ENCODE peak calls at places on chromosomes 5 and 9, in ten cellular contexts. One of them, this sample, is unnamed.

GRCh38 chr5:23289162-23289561 is 218.2 kb upstream of the PRDM9 start:
- DNase-seq in H1: no peak
- DNase-seq in body of pancreas: no peak
- DNase-seq in Peyer's patch: no peak
- DNase-seq in PC-9: no peak
- DNase-seq in fibroblast of pulmonary artery: no peak
- DNase-seq in AG04450: no peak
- DNase-seq in skeletal muscle cell: peak; percentile 3
- DNase-seq in fibroblast of mammary gland: peak; percentile 64
- DNase-seq in heart left ventricle: no peak
- DNase-seq in this sample: no peak

GRCh38 chr9:108271646-108272349 is 584.0 kb downstream of the ACTL7B start:
- DNase-seq in body of pancreas: peak; percentile 63
- DNase-seq in fibroblast of pulmonary artery: peak; percentile 69
- DNase-seq in PC-9: peak; percentile 89
- DNase-seq in Peyer's patch: peak; percentile 64
- DNase-seq in skeletal muscle cell: peak; percentile 66
- DNase-seq in AG04450: peak; percentile 60
- DNase-seq in fibroblast of mammary gland: peak; percentile 85
- DNase-seq in H1: no peak
- DNase-seq in heart left ventricle: no peak
- DNase-seq in this sample: peak; percentile 23

GRCh38 chr5:147522435-147522834 is 12.6 kb upstream of the DPYSL3 start:
- DNase-seq in body of pancreas: no peak
- DNase-seq in AG04450: no peak
- DNase-seq in PC-9: no peak
- DNase-seq in skeletal muscle cell: no peak
- DNase-seq in H1: no peak
- DNase-seq in heart left ventricle: no peak
- DNase-seq in Peyer's patch: no peak
- DNase-seq in fibroblast of pulmonary artery: peak; percentile 33
- DNase-seq in fibroblast of mammary gland: peak; percentile 87
- DNase-seq in this sample: no peak

GRCh38 chr5:128413356-128413755 is 124.7 kb downstream of the FBN2 start:
- DNase-seq in skeletal muscle cell: no peak
- DNase-seq in Peyer's patch: no peak
- DNase-seq in body of pancreas: no peak
- DNase-seq in heart left ventricle: no peak
- DNase-seq in AG04450: no peak
- DNase-seq in H1: no peak
- DNase-seq in fibroblast of pulmonary artery: peak; percentile 36
- DNase-seq in fibroblast of mammary gland: peak; percentile 52
- DNase-seq in PC-9: no peak
- DNase-seq in this sample: no peak

GRCh38 chr5:154190652-154191304 is at the start of gene GALNT10:
- DNase-seq in fibroblast of pulmonary artery: peak; percentile 72
- DNase-seq in H1: no peak
- DNase-seq in fibroblast of mammary gland: peak; percentile 53
- DNase-seq in PC-9: peak; percentile 34
- DNase-seq in skeletal muscle cell: no peak
- DNase-seq in heart left ventricle: peak; percentile 78
- DNase-seq in AG04450: no peak
- DNase-seq in body of pancreas: peak; percentile 77
- DNase-seq in Peyer's patch: peak; percentile 80
- DNase-seq in this sample: no peak

GRCh38 chr5:124025306-124025705 is 513.3 kb downstream of the CSNK1G3 start:
- DNase-seq in AG04450: no peak
- DNase-seq in heart left ventricle: no peak
- DNase-seq in Peyer's patch: no peak
- DNase-seq in fibroblast of pulmonary artery: no peak
- DNase-seq in PC-9: no peak
- DNase-seq in skeletal muscle cell: no peak
- DNase-seq in fibroblast of mammary gland: no peak
- DNase-seq in H1: no peak
- DNase-seq in body of pancreas: no peak
- DNase-seq in this sample: no peak

GRCh38 chr5:104297076-104297475 is 734.5 kb upstream of the NUDT12 start:
- DNase-seq in heart left ventricle: no peak
- DNase-seq in PC-9: no peak
- DNase-seq in body of pancreas: no peak
- DNase-seq in fibroblast of pulmonary artery: peak; percentile 6
- DNase-seq in H1: no peak
- DNase-seq in Peyer's patch: no peak
- DNase-seq in fibroblast of mammary gland: no peak
- DNase-seq in skeletal muscle cell: peak; percentile 31
- DNase-seq in AG04450: no peak
- DNase-seq in this sample: peak; percentile 46

GRCh38 chr9:121284733-121285451 is 16.9 kb downstream of the GSN start:
- DNase-seq in heart left ventricle: no peak
- DNase-seq in fibroblast of pulmonary artery: no peak
- DNase-seq in fibroblast of mammary gland: no peak
- DNase-seq in AG04450: no peak
- DNase-seq in body of pancreas: no peak
- DNase-seq in PC-9: peak; percentile 24
- DNase-seq in skeletal muscle cell: no peak
- DNase-seq in Peyer's patch: peak; percentile 44
- DNase-seq in H1: no peak
- DNase-seq in this sample: no peak

GRCh38 chr9:135519179-135519971 is 1.9 kb upstream of the LCN1 start:
- DNase-seq in Peyer's patch: no peak
- DNase-seq in fibroblast of pulmonary artery: no peak
- DNase-seq in H1: peak; percentile 14
- DNase-seq in heart left ventricle: no peak
- DNase-seq in body of pancreas: no peak
- DNase-seq in skeletal muscle cell: no peak
- DNase-seq in AG04450: no peak
- DNase-seq in fibroblast of mammary gland: no peak
- DNase-seq in PC-9: no peak
- DNase-seq in this sample: no peak

GRCh38 chr9:114803459-114803858 is 2.4 kb downstream of the TNFSF15 start:
- DNase-seq in body of pancreas: no peak
- DNase-seq in H1: no peak
- DNase-seq in Peyer's patch: no peak
- DNase-seq in skeletal muscle cell: no peak
- DNase-seq in AG04450: no peak
- DNase-seq in heart left ventricle: peak; percentile 26
- DNase-seq in fibroblast of pulmonary artery: no peak
- DNase-seq in PC-9: no peak
- DNase-seq in fibroblast of mammary gland: no peak
- DNase-seq in this sample: no peak

GRCh38 chr5:36279054-36279698 is 22.5 kb downstream of the RANBP3L start:
- DNase-seq in body of pancreas: no peak
- DNase-seq in skeletal muscle cell: no peak
- DNase-seq in H1: no peak
- DNase-seq in Peyer's patch: no peak
- DNase-seq in fibroblast of pulmonary artery: peak; percentile 20
- DNase-seq in heart left ventricle: no peak
- DNase-seq in AG04450: no peak
- DNase-seq in PC-9: no peak
- DNase-seq in fibroblast of mammary gland: peak; percentile 74
- DNase-seq in this sample: no peak

GRCh38 chr5:59819806-59820205 is 73.7 kb downstream of the PDE4D start:
- DNase-seq in AG04450: no peak
- DNase-seq in PC-9: no peak
- DNase-seq in body of pancreas: no peak
- DNase-seq in skeletal muscle cell: no peak
- DNase-seq in fibroblast of mammary gland: peak; percentile 12
- DNase-seq in heart left ventricle: no peak
- DNase-seq in Peyer's patch: no peak
- DNase-seq in fibroblast of pulmonary artery: no peak
- DNase-seq in H1: no peak
- DNase-seq in this sample: no peak

GRCh38 chr9:124818431-124819281 is 34.6 kb upstream of the WDR38 start:
- DNase-seq in H1: no peak
- DNase-seq in fibroblast of mammary gland: peak; percentile 35
- DNase-seq in AG04450: no peak
- DNase-seq in body of pancreas: peak; percentile 87
- DNase-seq in skeletal muscle cell: no peak
- DNase-seq in PC-9: peak; percentile 99
- DNase-seq in heart left ventricle: peak; percentile 55
- DNase-seq in fibroblast of pulmonary artery: no peak
- DNase-seq in Peyer's patch: no peak
- DNase-seq in this sample: no peak

GRCh38 chr5:172492097-172492840 is 37.9 kb upstream of the SH3PXD2B start:
- DNase-seq in Peyer's patch: peak; percentile 14
- DNase-seq in PC-9: no peak
- DNase-seq in fibroblast of pulmonary artery: no peak
- DNase-seq in AG04450: no peak
- DNase-seq in heart left ventricle: peak; percentile 1
- DNase-seq in body of pancreas: no peak
- DNase-seq in skeletal muscle cell: no peak
- DNase-seq in H1: no peak
- DNase-seq in fibroblast of mammary gland: no peak
- DNase-seq in this sample: no peak

GRCh38 chr9:133539434-133539833 is 4.9 kb downstream of the ADAMTSL2 start:
- DNase-seq in fibroblast of pulmonary artery: no peak
- DNase-seq in body of pancreas: peak; percentile 47
- DNase-seq in fibroblast of mammary gland: no peak
- DNase-seq in heart left ventricle: peak; percentile 80
- DNase-seq in Peyer's patch: no peak
- DNase-seq in H1: no peak
- DNase-seq in AG04450: no peak
- DNase-seq in skeletal muscle cell: no peak
- DNase-seq in PC-9: no peak
- DNase-seq in this sample: no peak
- H3K4me3 ChIP-seq in fibroblast of pulmonary artery: no peak overlapping the region
- H3K4me3 ChIP-seq in body of pancreas: no peak overlapping the region
- H3K4me3 ChIP-seq in fibroblast of mammary gland: no peak overlapping the region
- H3K4me3 ChIP-seq in heart left ventricle: no peak overlapping the region
- H3K4me3 ChIP-seq in Peyer's patch: peak overlapping the region; percentile 34
- H3K4me3 ChIP-seq in H1: no peak overlapping the region
- H3K4me3 ChIP-seq in AG04450: no peak overlapping the region
- H3K4me3 ChIP-seq in skeletal muscle cell: no peak overlapping the region
- H3K4me3 ChIP-seq in PC-9: no peak overlapping the region
- H3K4me3 ChIP-seq in this sample: no peak overlapping the region

DNA sequence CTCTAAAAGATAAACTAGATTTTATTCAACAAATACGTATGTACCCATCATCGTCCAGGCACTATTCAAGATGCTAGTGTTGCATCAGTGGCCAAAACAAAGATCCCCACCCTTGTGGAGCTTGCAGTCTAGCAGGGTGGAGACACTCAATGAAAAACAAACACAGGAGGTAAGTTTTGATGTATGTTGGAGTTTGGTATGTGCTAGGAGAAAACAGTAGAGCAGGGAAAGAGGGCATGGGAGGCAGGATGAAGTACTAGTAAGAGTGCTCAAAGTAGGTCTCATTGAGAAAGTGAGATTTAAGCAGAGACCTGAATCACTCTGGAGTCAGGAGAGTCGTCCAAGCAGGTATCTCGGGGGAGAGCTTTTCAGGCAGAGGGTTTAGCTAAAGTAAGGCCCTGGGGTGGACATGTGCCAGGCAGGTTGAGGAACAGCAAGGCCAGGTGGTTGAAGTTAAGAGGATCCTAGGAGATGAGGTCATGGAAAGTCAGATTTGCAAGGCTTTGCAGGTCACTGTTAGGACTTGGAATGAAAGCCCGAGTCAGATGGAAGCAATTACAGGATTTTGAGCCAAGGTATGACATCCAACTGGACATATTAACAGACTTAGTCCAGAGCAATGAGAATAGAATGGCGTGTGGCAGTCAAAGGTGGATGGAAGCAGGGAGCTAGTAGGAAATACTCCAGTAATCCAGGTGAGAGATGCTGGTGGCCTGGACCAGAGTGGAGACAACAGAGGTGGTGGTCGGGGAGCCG is 9.2 kb downstream of the SNX18 start:
- DNase-seq in PC-9: no peak
- DNase-seq in heart left ventricle: peak; percentile 24
- DNase-seq in skeletal muscle cell: no peak
- DNase-seq in fibroblast of mammary gland: no peak
- DNase-seq in fibroblast of pulmonary artery: no peak
- DNase-seq in H1: no peak
- DNase-seq in AG04450: no peak
- DNase-seq in body of pancreas: no peak
- DNase-seq in Peyer's patch: no peak
- DNase-seq in this sample: no peak
- H3K4me3 ChIP-seq in PC-9: no peak overlapping the region
- H3K4me3 ChIP-seq in heart left ventricle: no peak overlapping the region
- H3K4me3 ChIP-seq in skeletal muscle cell: no peak overlapping the region
- H3K4me3 ChIP-seq in fibroblast of mammary gland: no peak overlapping the region
- H3K4me3 ChIP-seq in fibroblast of pulmonary artery: no peak overlapping the region
- H3K4me3 ChIP-seq in H1: no peak overlapping the region
- H3K4me3 ChIP-seq in AG04450: no peak overlapping the region
- H3K4me3 ChIP-seq in body of pancreas: no peak overlapping the region
- H3K4me3 ChIP-seq in Peyer's patch: no peak overlapping the region
- H3K4me3 ChIP-seq in this sample: no peak overlapping the region

GRCh38 chr9:92328225-92328624 is 2.5 kb downstream of the CENPP start:
- DNase-seq in heart left ventricle: no peak
- DNase-seq in body of pancreas: no peak
- DNase-seq in AG04450: peak; percentile 41
- DNase-seq in skeletal muscle cell: peak; percentile 41
- DNase-seq in H1: no peak
- DNase-seq in Peyer's patch: no peak
- DNase-seq in fibroblast of mammary gland: peak; percentile 80
- DNase-seq in PC-9: no peak
- DNase-seq in fibroblast of pulmonary artery: peak; percentile 77
- DNase-seq in this sample: peak; percentile 19
- H3K4me3 ChIP-seq in heart left ventricle: no peak overlapping the region
- H3K4me3 ChIP-seq in body of pancreas: no peak overlapping the region
- H3K4me3 ChIP-seq in AG04450: no peak overlapping the region
- H3K4me3 ChIP-seq in skeletal muscle cell: no peak overlapping the region
- H3K4me3 ChIP-seq in H1: no peak overlapping the region
- H3K4me3 ChIP-seq in Peyer's patch: no peak overlapping the region
- H3K4me3 ChIP-seq in fibroblast of mammary gland: no peak overlapping the region
- H3K4me3 ChIP-seq in PC-9: no peak overlapping the region
- H3K4me3 ChIP-seq in fibroblast of pulmonary artery: no peak overlapping the region
- H3K4me3 ChIP-seq in this sample: no peak overlapping the region

DNA sequence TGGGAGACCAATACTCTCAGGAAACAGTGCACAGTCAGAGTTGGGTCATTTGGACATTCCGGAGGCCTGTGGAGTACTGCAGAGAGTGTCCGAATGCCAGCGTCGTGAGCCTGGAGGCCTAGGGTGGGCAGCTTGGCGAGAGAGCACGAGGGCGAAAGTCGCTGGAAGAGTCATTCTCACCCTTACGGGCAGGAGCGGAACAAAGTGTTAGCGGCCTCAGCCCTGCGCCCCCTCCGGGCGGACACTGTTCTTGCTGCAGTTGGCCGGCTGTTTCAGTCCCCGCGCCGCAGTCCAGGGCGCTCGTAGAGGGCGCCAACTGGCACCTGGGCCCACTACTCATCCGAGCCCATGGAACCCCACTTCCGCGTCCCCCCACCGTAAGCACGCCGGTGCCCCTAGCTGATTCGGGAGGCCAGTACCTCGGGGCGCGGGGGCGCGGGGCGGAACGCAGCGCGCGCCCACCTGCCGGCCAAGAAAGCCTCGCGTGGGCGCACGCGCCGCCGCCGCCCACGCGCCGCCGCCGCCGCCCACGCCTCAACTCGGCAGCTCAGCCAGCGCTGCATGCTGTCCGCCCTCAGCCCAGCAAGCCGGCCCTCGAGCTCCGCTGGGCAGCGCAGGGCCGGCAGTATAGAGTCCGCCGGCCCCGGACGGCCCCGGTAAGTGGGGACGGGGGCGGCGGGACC is 99.7 kb upstream of the CCL21 start:
- DNase-seq in Peyer's patch: no peak
- DNase-seq in fibroblast of mammary gland: peak; percentile 19
- DNase-seq in fibroblast of pulmonary artery: peak; percentile 23
- DNase-seq in body of pancreas: peak; percentile 58
- DNase-seq in skeletal muscle cell: no peak
- DNase-seq in H1: peak; percentile 83
- DNase-seq in AG04450: no peak
- DNase-seq in PC-9: no peak
- DNase-seq in heart left ventricle: peak; percentile 31
- DNase-seq in this sample: no peak
- H3K4me3 ChIP-seq in Peyer's patch: no peak overlapping the region
- H3K4me3 ChIP-seq in fibroblast of mammary gland: no peak overlapping the region
- H3K4me3 ChIP-seq in fibroblast of pulmonary artery: no peak overlapping the region
- H3K4me3 ChIP-seq in body of pancreas: no peak overlapping the region
- H3K4me3 ChIP-seq in skeletal muscle cell: no peak overlapping the region
- H3K4me3 ChIP-seq in H1: peak overlapping the region; percentile 54
- H3K4me3 ChIP-seq in AG04450: no peak overlapping the region
- H3K4me3 ChIP-seq in PC-9: no peak overlapping the region
- H3K4me3 ChIP-seq in heart left ventricle: no peak overlapping the region
- H3K4me3 ChIP-seq in this sample: no peak overlapping the region

This sample was measured in AG04449.